ENCODE peak calls at places on chromosomes 3 and 15, in five cellular contexts. L is HFF-Myc, U is OCI-LY7, X is lung, D is bronchial epithelial cell. M is an unnamed sample.

GRCh38 chr15:58875343-58875742 is 58.1 kb downstream of the SLTM start:
- DNase-seq in L (no peak), U (no peak), X (no peak), D (peak; percentile 56), M (no peak)

GRCh38 chr15:36632196-36632595 is 52.8 kb downstream of the CDIN1 start:
- DNase-seq in L (peak; percentile 20), U (no peak), X (no peak), D (peak; percentile 79), M (no peak)

GRCh38 chr15:40545457-40545856 is 19.4 kb downstream of the CCDC32 start:
- DNase-seq in L (no peak), U (no peak), X (no peak), D (no peak), M (no peak)

GRCh38 chr15:83855956-83856355 is 202.0 kb downstream of the ADAMTSL3 start:
- DNase-seq in L (no peak), U (no peak), X (no peak), D (peak; percentile 70), M (no peak)

GRCh38 chr3:161498259-161498921 is 1.8 kb downstream of the OTOL1 start:
- DNase-seq in L (no peak), U (no peak), X (no peak), D (no peak), M (no peak)

GRCh38 chr3:10193692-10194327 is 29.1 kb downstream of the IRAK2 start:
- DNase-seq in L (no peak), U (no peak), X (no peak), D (peak; percentile 28), M (no peak)

GRCh38 chr3:100299031-100299430 is 35.5 kb upstream of the NIT2 start:
- DNase-seq in L (no peak), U (no peak), X (no peak), D (no peak), M (no peak)

GRCh38 chr3:65672876-65673815 is 365.6 kb downstream of the MAGI1 start:
- DNase-seq in L (no peak), U (peak; percentile 50), X (peak; percentile 51), D (peak; percentile 56), M (no peak)

GRCh38 chr3:133514418-133514817 is 59.1 kb upstream of the CDV3 start:
- DNase-seq in L (no peak), U (no peak), X (no peak), D (no peak), M (no peak)

GRCh38 chr3:194261581-194262063 is 89.5 kb downstream of the CPN2 start:
- DNase-seq in L (no peak), U (no peak), X (no peak), D (no peak), M (no peak)

GRCh38 chr3:160003520-160004128 is 15.0 kb downstream of the IL12A start:
- DNase-seq in L (no peak), U (peak; percentile 23), X (peak; percentile 39), D (peak; percentile 44), M (no peak)

GRCh38 chr15:42798802-42799201 is 61.9 kb upstream of the CDAN1 start:
- DNase-seq in L (no peak), U (no peak), X (no peak), D (no peak), M (no peak)

GRCh38 chr15:52068004-52068403 is 44.6 kb downstream of the BCL2L10 start:
- DNase-seq in L (no peak), U (no peak), X (no peak), D (peak; percentile 85), M (no peak)

GRCh38 chr3:169232863-169233262 is 430.6 kb downstream of the MECOM start:
- DNase-seq in L (no peak), U (no peak), X (no peak), D (peak; percentile 65), M (no peak)

GRCh38 chr3:141129049-141130038 is 78.2 kb downstream of the SPSB4 start:
- DNase-seq in L (no peak), U (no peak), X (no peak), D (no peak), M (no peak)

GRCh38 chr3:144821583-144821982 is 850.0 kb downstream of the DIPK2A start:
- DNase-seq in L (peak; percentile 19), U (no peak), X (no peak), D (no peak), M (no peak)

GRCh38 chr3:129398803-129399144 is 29.7 kb downstream of the EFCAB12 start:
- DNase-seq in L (no peak), U (peak; percentile 20), X (no peak), D (peak; percentile 17), M (peak; percentile 17)

GRCh38 chr15:64045774-64046346 is 425 bp downstream of the DAPK2 start:
- DNase-seq in L (no peak), U (no peak), X (no peak), D (no peak), M (peak; percentile 27)

GRCh38 chr3:51955893-51956770 is 951 bp downstream of the GPR62 start:
- DNase-seq in L (no peak), U (peak; percentile 36), X (no peak), D (peak; percentile 74), M (peak; percentile 27)

GRCh38 chr15:96264351-96264798 is 66.1 kb upstream of the NR2F2 start:
- DNase-seq in L (no peak), U (no peak), X (peak; percentile 79), D (peak; percentile 95), M (no peak)

GRCh38 chr3:82643948-82644347 is 882.5 kb upstream of the GBE1 start:
- DNase-seq in L (no peak), U (peak; percentile 8), X (no peak), D (peak; percentile 8), M (no peak)

GRCh38 chr15:94205366-94205765 is 26.0 kb upstream of the MCTP2 start:
- DNase-seq in L (peak; percentile 9), U (no peak), X (no peak), D (no peak), M (no peak)

GRCh38 chr3:177694316-177694715 is 497.0 kb upstream of the TBL1XR1 start:
- DNase-seq in L (peak; percentile 85), U (no peak), X (no peak), D (no peak), M (no peak)

GRCh38 chr3:71371282-71371681 is 212.2 kb downstream of the FOXP1 start:
- DNase-seq in L (no peak), U (no peak), X (no peak), D (peak; percentile 30), M (no peak)

GRCh38 chr3:194930439-194931204 is 244.9 kb downstream of the FAM43A start:
- DNase-seq in L (peak; percentile 16), U (peak; percentile 13), X (no peak), D (peak; percentile 46), M (no peak)

GRCh38 chr15:83030021-83030420 is 18.6 kb upstream of the C15orf40 start:
- DNase-seq in L (no peak), U (no peak), X (no peak), D (no peak), M (no peak)

GRCh38 chr3:24263069-24263668 is 231.5 kb downstream of the THRB start:
- DNase-seq in L (no peak), U (no peak), X (no peak), D (no peak), M (no peak)

GRCh38 chr3:115086379-115086778 is 60.7 kb downstream of the ZBTB20 start:
- DNase-seq in L (no peak), U (no peak), X (no peak), D (no peak), M (no peak)

GRCh38 chr3:120839120-120839519 is 68.9 kb upstream of the STXBP5L start:
- DNase-seq in L (no peak), U (no peak), X (no peak), D (peak; percentile 40), M (no peak)

GRCh38 chr15:68470049-68470738 is 38.2 kb upstream of the ITGA11 start:
- DNase-seq in L (no peak), U (no peak), X (no peak), D (no peak), M (no peak)

GRCh38 chr3:187913617-187914033 is 168.4 kb upstream of the BCL6 start:
- DNase-seq in L (peak; percentile 35), U (peak; percentile 73), X (no peak), D (peak; percentile 95), M (no peak)

GRCh38 chr3:184180165-184180564 is 5.5 kb downstream of the AP2M1 start:
- DNase-seq in L (no peak), U (no peak), X (no peak), D (no peak), M (no peak)

DNA sequence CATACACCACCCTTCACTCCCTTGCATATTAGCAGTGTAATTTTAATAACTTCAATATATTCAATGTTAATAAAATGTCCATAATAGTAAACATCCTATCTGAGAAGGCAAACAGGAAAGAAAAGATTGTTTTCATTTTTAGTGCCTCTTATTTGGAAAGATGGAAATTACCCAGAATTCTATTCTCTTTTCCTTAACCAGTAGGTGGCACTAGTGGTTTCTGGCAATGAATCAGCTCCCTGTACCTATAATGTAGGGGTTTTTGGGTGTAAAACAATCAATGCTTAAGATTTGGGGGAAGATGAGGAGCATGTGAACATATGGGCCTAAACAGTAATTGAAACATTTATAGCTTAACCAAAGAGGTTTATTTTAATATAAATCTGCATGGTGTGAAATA is 5.7 kb upstream of the SEMA6D start:
- DNase-seq in L (no peak), U (peak; percentile 23), X (no peak), D (peak; percentile 44), M (no peak)
- TF ChIP-seq CTCF in L (peak; percentile 43), U (peak; percentile 81), X (no peak), D (peak; percentile 51), M (no peak)

GRCh38 chr3:40864915-40865314 is 334.4 kb upstream of the CTNNB1 start:
- DNase-seq in L (no peak), U (no peak), X (no peak), D (no peak), M (no peak)
- TF ChIP-seq CTCF in L (no peak), U (no peak), X (no peak), D (no peak), M (no peak)

GRCh38 chr15:60932051-60932915 is 296.8 kb downstream of the RORA start:
- DNase-seq in L (no peak), U (no peak), X (peak; percentile 36), D (peak; percentile 95), M (no peak)
- TF ChIP-seq CTCF in L (no peak), U (no peak), X (no peak), D (peak; percentile 83), M (no peak)

GRCh38 chr3:138396752-138397410 is 37.5 kb upstream of the ESYT3 start:
- DNase-seq in L (no peak), U (peak; percentile 21), X (no peak), D (no peak), M (no peak)

GRCh38 chr3:138398791-138399575 is 35.4 kb upstream of the ESYT3 start:
- DNase-seq in L (no peak), U (no peak), X (no peak), D (no peak), M (no peak)

GRCh38 chr3:138395865-138396751 is 38.3 kb upstream of the ESYT3 start:
- DNase-seq in L (no peak), U (no peak), X (no peak), D (no peak), M (no peak)

GRCh38 chr3:138399766-138400165 is 34.6 kb upstream of the ESYT3 start:
- DNase-seq in L (no peak), U (no peak), X (no peak), D (no peak), M (no peak)

DNA sequence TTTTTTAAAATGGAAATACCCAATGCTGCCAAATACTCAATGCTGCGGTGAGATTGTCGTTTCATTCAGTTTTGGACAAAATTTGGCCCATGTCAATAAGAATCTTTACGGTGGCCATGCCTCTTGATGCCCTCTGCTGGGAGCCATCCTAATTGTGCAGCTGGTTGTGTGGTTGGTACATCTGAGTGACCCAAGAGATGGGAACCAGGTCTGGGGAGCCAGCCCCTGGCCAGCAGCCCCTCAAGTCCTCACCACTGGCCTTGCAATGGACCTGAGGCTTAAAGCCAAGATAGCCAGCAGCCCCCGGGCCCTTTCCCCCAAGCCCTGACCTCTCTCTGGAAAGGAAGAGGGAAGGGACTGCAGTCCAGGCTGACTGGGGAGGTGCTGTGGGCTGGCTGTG is 36.4 kb upstream of the ESYT3 start:
- DNase-seq in L (no peak), U (no peak), X (no peak), D (no peak), M (no peak)
- TF ChIP-seq CTCF in L (no peak), U (peak; percentile 29), X (no peak), D (peak; percentile 20), M (no peak)

M was measured in natural killer cell.